ENCODE peak calls at places on chromosomes 7 and 10, in seven cellular contexts. I is adrenal gland; J is heart right ventricle; N is GM13976; W is activated T-helper 1 cell treated with anti-CD3 and anti-CD28 coated beads, Interleukin-2, amount 50 U/mL, for 16 hours; S is A549; Q is left cardiac atrium. P is an unnamed sample.

GRCh38 chr7:88217675-88218427 is 2.0 kb downstream of the SRI start:
- DNase-seq in I (no peak), J (no peak), N (peak), W (no peak), S (no peak), Q (no peak), P (peak)

GRCh38 chr10:62130948-62131347 is 137.7 kb downstream of the RTKN2 start:
- DNase-seq in I (no peak), J (peak), N (no peak), W (no peak), S (no peak), Q (peak), P (no peak)

GRCh38 chr10:21530616-21531015 is 3.4 kb upstream of the MLLT10 start:
- DNase-seq in I (no peak), J (no peak), N (no peak), W (no peak), S (peak), Q (no peak), P (no peak)

GRCh38 chr10:27413387-27413786 is 90.7 kb upstream of the RAB18 start:
- DNase-seq in I (no peak), J (no peak), N (no peak), W (no peak), S (no peak), Q (no peak), P (no peak)

GRCh38 chr10:22341190-22341935 is 3.9 kb upstream of the SPAG6 start:
- DNase-seq in I (no peak), J (no peak), N (peak), W (no peak), S (peak), Q (no peak), P (peak)

GRCh38 chr7:18866359-18867036 is 250.9 kb downstream of the TWIST1 start:
- DNase-seq in I (peak), J (peak), N (peak), W (no peak), S (peak), Q (peak), P (no peak)

GRCh38 chr7:36597099-36597773 is 127.1 kb downstream of the AOAH start:
- DNase-seq in I (no peak), J (no peak), N (no peak), W (no peak), S (peak), Q (no peak), P (no peak)

GRCh38 chr10:52351911-52352310 is 37.8 kb downstream of the DKK1 start:
- DNase-seq in I (no peak), J (no peak), N (no peak), W (no peak), S (no peak), Q (no peak), P (no peak)

GRCh38 chr10:19570143-19570542 is 246.1 kb upstream of the PLXDC2 start:
- DNase-seq in I (no peak), J (no peak), N (no peak), W (no peak), S (no peak), Q (no peak), P (no peak)

GRCh38 chr10:119251315-119251708 is 43.9 kb downstream of the GRK5 start:
- DNase-seq in I (peak), J (no peak), N (no peak), W (no peak), S (no peak), Q (no peak), P (no peak)

GRCh38 chr10:78313636-78314035 is 280.0 kb downstream of the RPS24 start:
- DNase-seq in I (no peak), J (no peak), N (no peak), W (no peak), S (no peak), Q (no peak), P (no peak)

GRCh38 chr10:50431118-50431517 is 179.8 kb upstream of the ASAH2 start:
- DNase-seq in I (no peak), J (no peak), N (no peak), W (no peak), S (no peak), Q (no peak), P (no peak)

GRCh38 chr10:52232561-52233350 is 81.3 kb upstream of the DKK1 start:
- DNase-seq in I (no peak), J (no peak), N (peak), W (no peak), S (peak), Q (no peak), P (no peak)

P was measured in CD4-positive, alpha-beta memory T cell.